ENCODE peak calls at places on chromosomes 2 and 18, in four cellular contexts. One of them, this sample, is unnamed. For H3K4me1, the result is how much of the 10 kb centered on the place peaks cover.

GRCh38 chr2:232369126-232369955 is 9.2 kb upstream of the ALPP start:
- DNase-seq in cardiac muscle cell: no peak
- DNase-seq in right lobe of liver: no peak
- DNase-seq in aorta: peak
- DNase-seq in this sample: no peak

GRCh38 chr2:169965495-169965894 is 138.2 kb downstream of the UBR3 start:
- DNase-seq in cardiac muscle cell: peak
- DNase-seq in right lobe of liver: no peak
- DNase-seq in aorta: no peak
- DNase-seq in this sample: no peak

GRCh38 chr2:185241556-185241955 is 497.0 kb upstream of the FSIP2 start:
- DNase-seq in cardiac muscle cell: no peak
- DNase-seq in right lobe of liver: no peak
- DNase-seq in aorta: no peak
- DNase-seq in this sample: no peak

GRCh38 chr2:118577202-118577601 is 270.2 kb downstream of the EN1 start:
- DNase-seq in cardiac muscle cell: peak
- DNase-seq in right lobe of liver: no peak
- DNase-seq in aorta: no peak
- DNase-seq in this sample: no peak

GRCh38 chr2:127219716-127220090 is 396 bp downstream of the CYP27C1 start:
- DNase-seq in cardiac muscle cell: no peak
- DNase-seq in right lobe of liver: no peak
- DNase-seq in aorta: peak
- DNase-seq in this sample: no peak

GRCh38 chr2:109063326-109063670 is 65.7 kb upstream of the SH3RF3 start:
- DNase-seq in cardiac muscle cell: no peak
- DNase-seq in right lobe of liver: peak
- DNase-seq in aorta: no peak
- DNase-seq in this sample: peak

GRCh38 chr2:46983065-46983801 is 67.6 kb upstream of the MCFD2 start:
- DNase-seq in cardiac muscle cell: peak
- DNase-seq in right lobe of liver: no peak
- DNase-seq in aorta: no peak
- DNase-seq in this sample: peak

GRCh38 chr2:237165405-237166276 is 80.0 kb downstream of the COPS8 start:
- DNase-seq in cardiac muscle cell: peak
- DNase-seq in right lobe of liver: no peak
- DNase-seq in aorta: no peak
- DNase-seq in this sample: no peak

GRCh38 chr2:40654346-40654745 is 202.5 kb upstream of the SLC8A1 start:
- DNase-seq in cardiac muscle cell: no peak
- DNase-seq in right lobe of liver: no peak
- DNase-seq in aorta: no peak
- DNase-seq in this sample: no peak

GRCh38 chr2:24456610-24457556 is 34.2 kb upstream of the NCOA1 start:
- DNase-seq in cardiac muscle cell: peak
- DNase-seq in right lobe of liver: no peak
- DNase-seq in aorta: peak
- DNase-seq in this sample: peak

GRCh38 chr2:202187570-202187969 is 50.8 kb downstream of the SUMO1 start:
- DNase-seq in cardiac muscle cell: no peak
- DNase-seq in right lobe of liver: no peak
- DNase-seq in aorta: no peak
- DNase-seq in this sample: no peak

GRCh38 chr2:17479875-17480274 is 38.4 kb downstream of the RAD51AP2 start:
- DNase-seq in cardiac muscle cell: peak
- DNase-seq in right lobe of liver: peak
- DNase-seq in aorta: no peak
- DNase-seq in this sample: no peak

GRCh38 chr2:83572400-83572799 is 886.7 kb downstream of the SUCLG1 start:
- DNase-seq in cardiac muscle cell: no peak
- DNase-seq in right lobe of liver: no peak
- DNase-seq in aorta: no peak
- DNase-seq in this sample: no peak

GRCh38 chr2:112138143-112139032 is at the start of gene FBLN7:
- DNase-seq in cardiac muscle cell: peak
- DNase-seq in right lobe of liver: peak
- DNase-seq in aorta: no peak
- DNase-seq in this sample: no peak

GRCh38 chr2:33104052-33104623 is 157.4 kb downstream of the LTBP1 start:
- DNase-seq in cardiac muscle cell: peak
- DNase-seq in right lobe of liver: no peak
- DNase-seq in aorta: no peak
- DNase-seq in this sample: no peak

GRCh38 chr2:198852248-198852647 is 605.5 kb downstream of the SATB2 start:
- DNase-seq in cardiac muscle cell: no peak
- DNase-seq in right lobe of liver: no peak
- DNase-seq in aorta: no peak
- DNase-seq in this sample: no peak

GRCh38 chr2:32504877-32505478 is 122.9 kb upstream of the TTC27 start:
- DNase-seq in cardiac muscle cell: no peak
- DNase-seq in right lobe of liver: no peak
- DNase-seq in aorta: no peak
- DNase-seq in this sample: no peak

GRCh38 chr2:232437130-232437620 is 18.8 kb upstream of the ALPI start:
- DNase-seq in cardiac muscle cell: no peak
- DNase-seq in right lobe of liver: no peak
- DNase-seq in aorta: peak
- DNase-seq in this sample: no peak

GRCh38 chr2:229129738-229130371 is 141.2 kb downstream of the PID1 start:
- DNase-seq in cardiac muscle cell: peak
- DNase-seq in right lobe of liver: no peak
- DNase-seq in aorta: peak
- DNase-seq in this sample: no peak

GRCh38 chr2:72579595-72580180 is 246.1 kb downstream of the EXOC6B start:
- DNase-seq in cardiac muscle cell: peak
- DNase-seq in right lobe of liver: no peak
- DNase-seq in aorta: no peak
- DNase-seq in this sample: no peak

GRCh38 chr2:76953733-76954347 is 568.3 kb downstream of the LRRTM4 start:
- DNase-seq in cardiac muscle cell: peak
- DNase-seq in right lobe of liver: peak
- DNase-seq in aorta: no peak
- DNase-seq in this sample: no peak

GRCh38 chr2:16626497-16626896 is 39.1 kb downstream of the CYRIA start:
- DNase-seq in cardiac muscle cell: peak
- DNase-seq in right lobe of liver: no peak
- DNase-seq in aorta: no peak
- DNase-seq in this sample: no peak

GRCh38 chr2:1701556-1702185 is 42.6 kb downstream of the PXDN start:
- DNase-seq in cardiac muscle cell: no peak
- DNase-seq in right lobe of liver: peak
- DNase-seq in aorta: no peak
- DNase-seq in this sample: no peak

GRCh38 chr2:102103992-102104871 is 38.3 kb upstream of the IL1R1 start:
- DNase-seq in cardiac muscle cell: peak
- DNase-seq in right lobe of liver: peak
- DNase-seq in aorta: peak
- DNase-seq in this sample: peak

GRCh38 chr18:26908906-26909305 is 43.4 kb upstream of the AQP4 start:
- DNase-seq in cardiac muscle cell: no peak
- DNase-seq in right lobe of liver: no peak
- DNase-seq in aorta: no peak
- DNase-seq in this sample: no peak

GRCh38 chr18:10860937-10861336 is 288.4 kb downstream of the PIEZO2 start:
- DNase-seq in cardiac muscle cell: no peak
- DNase-seq in right lobe of liver: no peak
- DNase-seq in aorta: no peak
- DNase-seq in this sample: no peak

GRCh38 chr18:43506935-43507334 is 229.6 kb upstream of the SYT4 start:
- DNase-seq in cardiac muscle cell: no peak
- DNase-seq in right lobe of liver: no peak
- DNase-seq in aorta: no peak
- DNase-seq in this sample: no peak

GRCh38 chr2:139048017-139048416 is 267.8 kb upstream of the NXPH2 start:
- DNase-seq in cardiac muscle cell: no peak
- DNase-seq in right lobe of liver: no peak
- DNase-seq in aorta: no peak
- DNase-seq in this sample: no peak

GRCh38 chr2:31420936-31421335 is 6.4 kb upstream of the XDH start:
- DNase-seq in cardiac muscle cell: peak
- DNase-seq in right lobe of liver: no peak
- DNase-seq in aorta: no peak
- DNase-seq in this sample: no peak
- H3K4me1 ChIP-seq in cardiac muscle cell: under half
- H3K4me1 ChIP-seq in right lobe of liver: under half
- H3K4me1 ChIP-seq in aorta: under half
- H3K4me1 ChIP-seq in this sample: under half

GRCh38 chr2:21694536-21694935 is 570.8 kb downstream of the TDRD15 start:
- DNase-seq in cardiac muscle cell: no peak
- DNase-seq in right lobe of liver: no peak
- DNase-seq in aorta: no peak
- DNase-seq in this sample: no peak

GRCh38 chr2:21694079-21694478 is 570.3 kb downstream of the TDRD15 start:
- DNase-seq in cardiac muscle cell: no peak
- DNase-seq in right lobe of liver: no peak
- DNase-seq in aorta: no peak
- DNase-seq in this sample: no peak

GRCh38 chr2:21700644-21701043 is 576.9 kb downstream of the TDRD15 start:
- DNase-seq in cardiac muscle cell: no peak
- DNase-seq in right lobe of liver: no peak
- DNase-seq in aorta: no peak
- DNase-seq in this sample: no peak

DNA sequence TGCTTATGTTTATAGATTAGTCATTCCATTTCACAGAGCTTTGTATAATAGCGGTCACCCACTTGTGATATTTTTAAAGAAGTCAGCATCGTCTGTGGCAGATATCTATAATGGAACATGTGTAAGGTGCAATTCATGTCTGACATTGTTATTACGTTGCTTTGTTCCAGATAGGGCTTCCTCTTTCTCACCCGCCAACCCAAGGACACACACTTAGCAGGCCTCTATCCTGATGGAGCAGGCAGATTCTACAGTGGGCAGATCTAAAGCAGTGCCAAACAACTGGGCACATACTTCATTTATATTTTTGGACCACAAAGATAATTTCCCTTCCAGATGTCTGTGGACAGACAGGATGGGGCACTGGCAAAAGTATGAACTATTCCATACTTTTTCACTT is 573.1 kb downstream of the TDRD15 start:
- DNase-seq in cardiac muscle cell: no peak
- DNase-seq in right lobe of liver: no peak
- DNase-seq in aorta: no peak
- DNase-seq in this sample: no peak
- H3K4me1 ChIP-seq in cardiac muscle cell: under half
- H3K4me1 ChIP-seq in right lobe of liver: under half
- H3K4me1 ChIP-seq in aorta: under half
- H3K4me1 ChIP-seq in this sample: under half

GRCh38 chr2:224401641-224402342 is at the start of gene FAM124B:
- DNase-seq in cardiac muscle cell: peak
- DNase-seq in right lobe of liver: peak
- DNase-seq in aorta: peak
- DNase-seq in this sample: peak
- H3K4me1 ChIP-seq in cardiac muscle cell: under half
- H3K4me1 ChIP-seq in right lobe of liver: under half
- H3K4me1 ChIP-seq in aorta: under half
- H3K4me1 ChIP-seq in this sample: under half

GRCh38 chr18:76823166-76823539 is 796 bp downstream of the ZNF236 start:
- DNase-seq in cardiac muscle cell: no peak
- DNase-seq in right lobe of liver: no peak
- DNase-seq in aorta: no peak
- DNase-seq in this sample: no peak
- H3K4me1 ChIP-seq in cardiac muscle cell: under half
- H3K4me1 ChIP-seq in right lobe of liver: under half
- H3K4me1 ChIP-seq in aorta: under half
- H3K4me1 ChIP-seq in this sample: under half

This sample was measured in stomach.